ENCODE peak calls at places on chromosomes 11 and 22, in eight cellular contexts. A is fibroblast of lung, O is prostate gland, N is stomach, P is adrenal gland, B is tibial artery, Y is body of pancreas, I is left ventricle myocardium inferior. L is an unnamed sample.

GRCh38 chr11:46039990-46040389 is 81.3 kb downstream of the PHF21A start:
- DNase-seq in A (peak; percentile 84), O (no peak), N (no peak), P (no peak), B (no peak), Y (no peak), I (no peak), L (no peak)

GRCh38 chr11:62544521-62545436 is 1.8 kb downstream of the AHNAK start:
- DNase-seq in A (peak; percentile 15), O (no peak), N (no peak), P (no peak), B (no peak), Y (no peak), I (peak; percentile 53), L (no peak)

GRCh38 chr11:77181799-77182541 is 53.9 kb downstream of the MYO7A start:
- DNase-seq in A (no peak), O (no peak), N (no peak), P (no peak), B (no peak), Y (no peak), I (no peak), L (no peak)

GRCh38 chr11:4453118-4453517 is 4.0 kb downstream of the OR52K2 start:
- DNase-seq in A (no peak), O (no peak), N (no peak), P (no peak), B (no peak), Y (no peak), I (no peak), L (no peak)

GRCh38 chr11:134365011-134365925 is 33.5 kb downstream of the GLB1L2 start:
- DNase-seq in A (no peak), O (no peak), N (no peak), P (no peak), B (no peak), Y (no peak), I (no peak), L (no peak)

GRCh38 chr11:64233913-64234839 is at the start of gene VEGFB:
- DNase-seq in A (peak; percentile 55), O (peak; percentile 65), N (peak; percentile 81), P (peak; percentile 70), B (peak; percentile 75), Y (peak; percentile 79), I (peak; percentile 81), L (peak; percentile 64)

GRCh38 chr11:72662036-72662435 is 12.2 kb downstream of the PDE2A start:
- DNase-seq in A (no peak), O (no peak), N (no peak), P (no peak), B (no peak), Y (no peak), I (no peak), L (no peak)

GRCh38 chr22:42114721-42115120 is 15.9 kb downstream of the CYP2D6 start:
- DNase-seq in A (no peak), O (no peak), N (no peak), P (no peak), B (no peak), Y (peak; percentile 31), I (no peak), L (peak; percentile 68)

GRCh38 chr11:66883021-66883968 is 26.4 kb downstream of the LRFN4 start:
- DNase-seq in A (peak; percentile 85), O (peak; percentile 70), N (peak; percentile 79), P (peak; percentile 74), B (no peak), Y (peak; percentile 68), I (no peak), L (peak; percentile 87)

GRCh38 chr11:65426839-65427690 is 4.5 kb downstream of the NEAT1 start:
- DNase-seq in A (peak; percentile 83), O (peak; percentile 76), N (peak; percentile 75), P (peak; percentile 76), B (peak; percentile 43), Y (peak; percentile 79), I (peak; percentile 16), L (no peak)

GRCh38 chr22:28244760-28245159 is 325.7 kb upstream of the PITPNB start:
- DNase-seq in A (no peak), O (no peak), N (no peak), P (no peak), B (no peak), Y (no peak), I (no peak), L (no peak)

GRCh38 chr11:16612234-16612571 is 126.2 kb upstream of the C11orf58 start:
- DNase-seq in A (no peak), O (no peak), N (no peak), P (no peak), B (no peak), Y (no peak), I (no peak), L (no peak)
- H3K4me3 ChIP-seq in A (no peak overlapping the region), O (no peak overlapping the region), N (no peak overlapping the region), P (no peak overlapping the region), B (peak overlapping the region; percentile 78), Y (no peak overlapping the region), I (peak overlapping the region; percentile 69), L (no peak overlapping the region)

GRCh38 chr11:102346748-102347525 is at the start of gene BIRC2:
- DNase-seq in A (peak; percentile 85), O (peak; percentile 93), N (peak; percentile 97), P (peak; percentile 90), B (peak; percentile 93), Y (peak; percentile 94), I (peak; percentile 96), L (peak; percentile 97)
- TF ChIP-seq CTCF in A (peak; percentile 60), O (peak; percentile 72), N (no peak), P (peak; percentile 63), B (peak; percentile 79), Y (peak; percentile 99), I (peak; percentile 79), L (peak; percentile 63)

DNA sequence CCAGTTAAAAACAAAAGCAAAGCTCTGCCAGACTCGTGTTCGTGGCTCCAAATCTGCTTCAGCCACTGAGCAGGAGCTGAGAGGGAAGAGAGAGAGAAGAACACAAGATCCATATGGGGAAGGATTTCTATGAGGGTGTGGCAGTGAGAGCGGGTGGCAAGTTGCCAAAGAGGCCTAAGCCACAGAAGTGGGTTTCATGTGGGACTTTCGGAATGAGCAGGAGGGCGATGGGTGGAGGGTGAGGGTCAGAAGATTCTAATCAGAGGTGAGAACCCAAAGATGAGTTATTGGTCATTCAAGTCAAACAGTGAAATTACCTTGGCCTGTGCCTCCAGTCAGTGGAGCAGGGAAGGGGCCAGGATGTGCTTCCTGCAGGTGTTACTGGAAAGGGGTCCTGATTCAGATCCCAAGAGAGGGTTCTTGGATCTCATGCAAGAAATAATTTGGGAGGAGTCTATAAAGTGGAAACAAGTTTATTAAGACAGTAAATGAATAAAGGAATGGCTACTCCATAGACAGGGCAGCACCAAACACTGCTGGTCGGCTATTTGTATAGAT is 40.5 kb upstream of the TOP3B start:
- DNase-seq in A (no peak), O (no peak), N (no peak), P (no peak), B (no peak), Y (no peak), I (no peak), L (no peak)
- H3K4me1 ChIP-seq in A (no peaks in the 10 kb centered on the region), O (no peaks in the 10 kb centered on the region), N (no peaks in the 10 kb centered on the region), P (no peaks in the 10 kb centered on the region), B (no peaks in the 10 kb centered on the region), Y (no peaks in the 10 kb centered on the region), I (no peaks in the 10 kb centered on the region), L (no peaks in the 10 kb centered on the region)

GRCh38 chr11:108663154-108663877 is 1.6 kb upstream of the DDX10 start:
- DNase-seq in A (no peak), O (no peak), N (no peak), P (no peak), B (no peak), Y (no peak), I (no peak), L (no peak)
- H3K4me3 ChIP-seq in A (no peak overlapping the region), O (no peak overlapping the region), N (no peak overlapping the region), P (no peak overlapping the region), B (no peak overlapping the region), Y (no peak overlapping the region), I (no peak overlapping the region), L (no peak overlapping the region)

GRCh38 chr11:5605849-5606248 is 9.4 kb downstream of the TRIM6 start:
- DNase-seq in A (peak; percentile 91), O (no peak), N (no peak), P (peak; percentile 38), B (no peak), Y (no peak), I (no peak), L (no peak)
- TF ChIP-seq CTCF in A (no peak), O (no peak), N (no peak), P (no peak), B (no peak), Y (no peak), I (no peak), L (no peak)

GRCh38 chr11:70000228-70000627 is 77.9 kb upstream of the ANO1 start:
- DNase-seq in A (peak; percentile 40), O (no peak), N (no peak), P (no peak), B (no peak), Y (no peak), I (no peak), L (no peak)
- H3K4me1 ChIP-seq in A (peaks cover 4% of the 10 kb centered on the region), O (no peaks in the 10 kb centered on the region), N (no peaks in the 10 kb centered on the region), P (no peaks in the 10 kb centered on the region), B (peaks cover 23% of the 10 kb centered on the region), Y (no peaks in the 10 kb centered on the region), I (peaks cover 24% of the 10 kb centered on the region), L (no peaks in the 10 kb centered on the region)

L was measured in BE2C.